ENCODE peak calls at places on chromosomes 11 and 22, in four cellular contexts. One of them, this sample, is unnamed.

GRCh38 chr11:558503-558902 is 2.0 kb downstream of the LMNTD2 start:
- DNase-seq in fibroblast of lung: no peak
- DNase-seq in GM23338: no peak
- DNase-seq in HCT116: no peak
- DNase-seq in this sample: no peak

GRCh38 chr11:6427516-6427915 is 8.6 kb upstream of the APBB1 start:
- DNase-seq in HCT116: no peak
- DNase-seq in GM23338: peak; percentile 82
- DNase-seq in fibroblast of lung: no peak
- DNase-seq in this sample: no peak

GRCh38 chr11:16986434-16987204 is 27.6 kb downstream of the PLEKHA7 start:
- DNase-seq in GM23338: peak; percentile 25
- DNase-seq in HCT116: no peak
- DNase-seq in fibroblast of lung: no peak
- DNase-seq in this sample: no peak

GRCh38 chr22:46067159-46068111 is 82.9 kb upstream of the PPARA start:
- DNase-seq in HCT116: no peak
- DNase-seq in fibroblast of lung: peak; percentile 66
- DNase-seq in GM23338: no peak
- DNase-seq in this sample: no peak

GRCh38 chr11:61697093-61697492 is 16.9 kb downstream of the DAGLA start:
- DNase-seq in fibroblast of lung: no peak
- DNase-seq in GM23338: no peak
- DNase-seq in HCT116: no peak
- DNase-seq in this sample: peak; percentile 45

GRCh38 chr11:124758355-124759267 is 3.5 kb downstream of the ESAM start:
- DNase-seq in HCT116: peak; percentile 59
- DNase-seq in fibroblast of lung: peak; percentile 61
- DNase-seq in GM23338: peak; percentile 98
- DNase-seq in this sample: no peak

GRCh38 chr11:60633645-60634044 is 65.8 kb upstream of the MS4A8 start:
- DNase-seq in HCT116: no peak
- DNase-seq in fibroblast of lung: no peak
- DNase-seq in GM23338: no peak
- DNase-seq in this sample: no peak

GRCh38 chr11:6925636-6926207 is 504 bp upstream of the ZNF215 start:
- DNase-seq in fibroblast of lung: no peak
- DNase-seq in GM23338: peak; percentile 49
- DNase-seq in HCT116: peak; percentile 54
- DNase-seq in this sample: peak; percentile 25

DNA sequence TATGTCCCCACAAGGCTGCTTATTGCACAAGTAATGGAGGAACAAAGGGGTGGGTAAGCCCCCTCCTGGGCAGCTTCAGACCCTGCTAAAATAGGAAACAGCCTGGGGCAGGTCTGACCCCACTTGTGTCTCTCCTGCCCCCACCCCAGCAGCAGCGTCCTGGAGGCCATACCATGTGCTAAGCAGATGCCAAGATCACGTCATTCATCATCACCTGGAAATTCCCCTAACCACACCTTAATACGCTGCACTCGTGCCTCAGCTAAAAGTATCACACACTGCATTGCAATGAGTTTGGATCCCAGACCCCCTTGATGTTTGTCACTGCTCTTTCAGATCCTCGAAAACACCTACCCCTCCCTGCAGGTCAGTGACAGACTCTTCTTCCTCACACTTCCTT is 27.8 kb upstream of the GGTLC2 start:
- DNase-seq in fibroblast of lung: no peak
- DNase-seq in GM23338: no peak
- DNase-seq in HCT116: no peak
- DNase-seq in this sample: peak; percentile 61
- H3K4me3 ChIP-seq in fibroblast of lung: no peak overlapping the region
- H3K4me3 ChIP-seq in GM23338: no peak overlapping the region
- H3K4me3 ChIP-seq in HCT116: no peak overlapping the region
- H3K4me3 ChIP-seq in this sample: no peak overlapping the region

GRCh38 chr11:112884012-112884767 is 77.0 kb upstream of the NCAM1 start:
- DNase-seq in fibroblast of lung: no peak
- DNase-seq in HCT116: no peak
- DNase-seq in GM23338: no peak
- DNase-seq in this sample: no peak

GRCh38 chr11:112880454-112880853 is 80.8 kb upstream of the NCAM1 start:
- DNase-seq in HCT116: no peak
- DNase-seq in GM23338: no peak
- DNase-seq in fibroblast of lung: no peak
- DNase-seq in this sample: no peak

GRCh38 chr11:112881461-112881860 is 79.8 kb upstream of the NCAM1 start:
- DNase-seq in fibroblast of lung: peak; percentile 18
- DNase-seq in HCT116: no peak
- DNase-seq in GM23338: peak; percentile 88
- DNase-seq in this sample: no peak

GRCh38 chr11:112885744-112886706 is 75.2 kb upstream of the NCAM1 start:
- DNase-seq in fibroblast of lung: no peak
- DNase-seq in HCT116: no peak
- DNase-seq in GM23338: no peak
- DNase-seq in this sample: peak; percentile 38

GRCh38 chr11:112882494-112883381 is 78.5 kb upstream of the NCAM1 start:
- DNase-seq in fibroblast of lung: no peak
- DNase-seq in GM23338: no peak
- DNase-seq in HCT116: no peak
- DNase-seq in this sample: no peak
- TF ChIP-seq CTCF in fibroblast of lung: no peak
- TF ChIP-seq CTCF in GM23338: no peak
- TF ChIP-seq CTCF in HCT116: no peak
- TF ChIP-seq CTCF in this sample: no peak

GRCh38 chr11:67416416-67417335 is 1.2 kb downstream of the CARNS1 start:
- DNase-seq in fibroblast of lung: peak; percentile 18
- DNase-seq in GM23338: peak; percentile 36
- DNase-seq in HCT116: no peak
- DNase-seq in this sample: no peak
- H3K4me3 ChIP-seq in fibroblast of lung: no peak overlapping the region
- H3K4me3 ChIP-seq in GM23338: peak overlapping the region; percentile 55
- H3K4me3 ChIP-seq in HCT116: no peak overlapping the region
- H3K4me3 ChIP-seq in this sample: no peak overlapping the region

GRCh38 chr11:110991621-110992355 is 253.7 kb upstream of the POU2AF2 start:
- DNase-seq in GM23338: no peak
- DNase-seq in HCT116: no peak
- DNase-seq in fibroblast of lung: peak; percentile 44
- DNase-seq in this sample: no peak

GRCh38 chr11:110988731-110989130 is 256.8 kb upstream of the POU2AF2 start:
- DNase-seq in HCT116: no peak
- DNase-seq in fibroblast of lung: no peak
- DNase-seq in GM23338: no peak
- DNase-seq in this sample: no peak

GRCh38 chr11:110990316-110990715 is 255.2 kb upstream of the POU2AF2 start:
- DNase-seq in HCT116: no peak
- DNase-seq in GM23338: no peak
- DNase-seq in fibroblast of lung: no peak
- DNase-seq in this sample: no peak

GRCh38 chr11:110992481-110992880 is 253.0 kb upstream of the POU2AF2 start:
- DNase-seq in fibroblast of lung: no peak
- DNase-seq in GM23338: no peak
- DNase-seq in HCT116: no peak
- DNase-seq in this sample: no peak

GRCh38 chr11:110989734-110990133 is 255.8 kb upstream of the POU2AF2 start:
- DNase-seq in fibroblast of lung: peak; percentile 96
- DNase-seq in GM23338: no peak
- DNase-seq in HCT116: no peak
- DNase-seq in this sample: no peak
- TF ChIP-seq CTCF in fibroblast of lung: no peak
- TF ChIP-seq CTCF in GM23338: no peak
- TF ChIP-seq CTCF in HCT116: no peak
- TF ChIP-seq CTCF in this sample: no peak

GRCh38 chr11:115221461-115222069 is 282.6 kb downstream of the CADM1 start:
- DNase-seq in HCT116: no peak
- DNase-seq in fibroblast of lung: no peak
- DNase-seq in GM23338: no peak
- DNase-seq in this sample: no peak
- H3K4me3 ChIP-seq in HCT116: no peak overlapping the region
- H3K4me3 ChIP-seq in fibroblast of lung: no peak overlapping the region
- H3K4me3 ChIP-seq in GM23338: no peak overlapping the region
- H3K4me3 ChIP-seq in this sample: no peak overlapping the region

DNA sequence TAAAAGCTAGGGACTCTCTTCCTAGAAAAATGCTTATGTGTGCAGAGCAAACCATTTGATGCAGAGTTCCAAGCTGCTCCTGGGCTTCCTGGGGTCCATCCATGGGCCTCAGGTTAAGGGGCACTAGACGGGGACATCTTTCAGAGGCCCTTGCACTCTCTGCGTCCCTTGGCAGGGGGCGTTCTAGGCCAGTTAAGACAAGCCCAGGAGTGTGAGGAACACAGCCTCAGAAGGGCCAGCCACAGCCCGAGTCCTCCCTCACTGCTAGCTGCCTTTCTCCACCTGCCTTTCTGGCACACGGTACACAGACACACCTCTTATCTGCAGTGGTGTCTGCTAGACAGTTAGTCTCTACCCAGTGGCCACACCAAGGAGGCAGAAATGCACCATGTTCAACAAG is 18.0 kb upstream of the BID start:
- DNase-seq in GM23338: peak; percentile 74
- DNase-seq in HCT116: no peak
- DNase-seq in fibroblast of lung: no peak
- DNase-seq in this sample: no peak
- TF ChIP-seq CTCF in GM23338: peak; percentile 48
- TF ChIP-seq CTCF in HCT116: no peak
- TF ChIP-seq CTCF in fibroblast of lung: no peak
- TF ChIP-seq CTCF in this sample: no peak

GRCh38 chr11:8261921-8262551 is 1.6 kb downstream of the LMO1 start:
- DNase-seq in HCT116: no peak
- DNase-seq in GM23338: peak; percentile 18
- DNase-seq in fibroblast of lung: no peak
- DNase-seq in this sample: no peak
- H3K4me3 ChIP-seq in HCT116: no peak overlapping the region
- H3K4me3 ChIP-seq in GM23338: peak overlapping the region; percentile 74
- H3K4me3 ChIP-seq in fibroblast of lung: no peak overlapping the region
- H3K4me3 ChIP-seq in this sample: no peak overlapping the region

DNA sequence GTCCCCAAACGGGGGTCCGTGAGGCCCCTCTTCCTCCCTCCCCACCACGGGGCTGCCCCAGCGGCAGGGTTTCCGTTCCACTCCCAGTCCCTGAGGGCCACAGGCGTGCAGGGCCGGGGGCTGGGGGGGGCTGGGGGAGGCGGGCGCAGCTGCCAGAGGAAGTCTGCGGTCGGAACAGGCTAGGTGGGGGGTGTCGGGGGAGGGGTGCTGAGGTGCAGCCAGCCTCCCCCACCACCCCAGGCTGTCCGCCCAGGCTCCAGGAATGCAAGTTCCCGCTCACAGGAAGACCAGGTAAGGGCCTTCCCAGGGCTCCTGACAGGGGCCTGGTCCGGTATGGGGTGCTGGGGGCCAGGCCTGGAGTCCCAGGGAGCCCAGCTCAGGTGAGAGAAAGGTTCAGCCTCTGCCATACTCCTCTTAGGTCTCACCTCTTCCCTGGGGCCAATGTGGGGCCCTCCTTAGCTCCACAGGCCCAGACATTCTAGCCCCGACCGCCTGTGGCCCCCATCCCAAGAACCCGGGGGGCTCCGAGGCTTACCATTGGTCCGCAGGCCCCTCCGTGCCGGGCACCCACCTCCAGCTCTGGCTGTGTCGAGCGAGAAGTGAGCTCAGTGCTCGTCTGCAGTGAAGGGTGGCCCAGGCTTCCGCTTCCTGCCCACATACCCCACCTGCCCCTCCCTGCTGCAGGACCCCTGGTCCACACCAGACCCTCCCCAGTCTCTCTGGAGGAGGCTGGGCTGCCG is at the start of gene PTPRCAP:
- DNase-seq in GM23338: peak; percentile 62
- DNase-seq in HCT116: no peak
- DNase-seq in fibroblast of lung: no peak
- DNase-seq in this sample: no peak
- TF ChIP-seq CTCF in GM23338: no peak
- TF ChIP-seq CTCF in HCT116: no peak
- TF ChIP-seq CTCF in fibroblast of lung: no peak
- TF ChIP-seq CTCF in this sample: no peak